ENCODE peak calls at places on chromosomes 5 and 9, in eight cellular contexts. P is cerebellar cortex, G is fibroblast of lung, X is prostate gland, E is left ventricle myocardium superior, L is GM19239, K is Calu3, I is GM12891. R is an unnamed sample.
A peak's percentile ranks its signal among the peaks of the same experiment; 100 is the strongest.

GRCh38 chr5:98816574-98817222 is 43.2 kb downstream of the RGMB start:
- DNase-seq in P (no peak), G (peak; percentile 14), X (no peak), E (no peak), L (no peak), K (peak; percentile 73), I (no peak), R (no peak)

GRCh38 chr5:149389552-149390495 is 10.7 kb upstream of the IL17B start:
- DNase-seq in P (peak; percentile 36), G (no peak), X (no peak), E (no peak), L (no peak), K (no peak), I (no peak), R (no peak)

GRCh38 chr9:137924761-137925369 is 47.3 kb downstream of the CACNA1B start:
- DNase-seq in P (no peak), G (no peak), X (no peak), E (no peak), L (no peak), K (no peak), I (no peak), R (no peak)

GRCh38 chr9:84151236-84151635 is 170.6 kb downstream of the RMI1 start:
- DNase-seq in P (no peak), G (no peak), X (no peak), E (no peak), L (no peak), K (no peak), I (no peak), R (no peak)

GRCh38 chr5:55816342-55816741 is 34.8 kb upstream of the IL31RA start:
- DNase-seq in P (no peak), G (peak; percentile 99), X (no peak), E (no peak), L (no peak), K (no peak), I (no peak), R (no peak)

GRCh38 chr9:87596862-87597261 is 99.2 kb downstream of the DAPK1 start:
- DNase-seq in P (no peak), G (peak; percentile 55), X (no peak), E (peak; percentile 63), L (no peak), K (no peak), I (no peak), R (no peak)

GRCh38 chr9:94666364-94667099 is 27.2 kb upstream of the FBP1 start:
- DNase-seq in P (peak; percentile 80), G (no peak), X (no peak), E (no peak), L (no peak), K (no peak), I (no peak), R (no peak)

GRCh38 chr9:121861501-121862180 is 210.2 kb downstream of the DAB2IP start:
- DNase-seq in P (peak; percentile 69), G (no peak), X (no peak), E (peak; percentile 65), L (no peak), K (peak; percentile 8), I (no peak), R (no peak)

GRCh38 chr5:76177974-76178373 is 94.8 kb downstream of the SV2C start:
- DNase-seq in P (no peak), G (no peak), X (no peak), E (no peak), L (no peak), K (no peak), I (no peak), R (no peak)

GRCh38 chr5:143469125-143469524 is 65.6 kb upstream of the NR3C1 start:
- DNase-seq in P (no peak), G (no peak), X (no peak), E (no peak), L (no peak), K (no peak), I (no peak), R (no peak)

GRCh38 chr9:125262217-125262991 is 778 bp downstream of the GAPVD1 start:
- DNase-seq in P (peak; percentile 10), G (peak; percentile 25), X (no peak), E (no peak), L (no peak), K (no peak), I (no peak), R (no peak)

GRCh38 chr9:101571114-101571513 is 23.7 kb downstream of the PPP3R2 start:
- DNase-seq in P (no peak), G (no peak), X (no peak), E (no peak), L (no peak), K (no peak), I (no peak), R (no peak)

GRCh38 chr9:35920004-35920658 is 10.8 kb downstream of the SPAAR start:
- DNase-seq in P (no peak), G (no peak), X (peak; percentile 31), E (no peak), L (no peak), K (no peak), I (no peak), R (no peak)

GRCh38 chr9:132002827-132003704 is 76.6 kb downstream of the MED27 start:
- DNase-seq in P (no peak), G (no peak), X (no peak), E (no peak), L (no peak), K (no peak), I (no peak), R (no peak)

GRCh38 chr5:69024241-69024651 is 69.6 kb upstream of the SLC30A5 start:
- DNase-seq in P (peak; percentile 36), G (peak; percentile 61), X (no peak), E (no peak), L (peak; percentile 16), K (peak; percentile 38), I (peak; percentile 29), R (no peak)

GRCh38 chr5:171619196-171619595 is 166.4 kb upstream of the SMIM23 start:
- DNase-seq in P (no peak), G (no peak), X (no peak), E (no peak), L (no peak), K (no peak), I (no peak), R (no peak)

GRCh38 chr5:151471276-151471675 is 23.9 kb downstream of the SLC36A1 start:
- DNase-seq in P (no peak), G (no peak), X (no peak), E (no peak), L (no peak), K (no peak), I (no peak), R (no peak)

GRCh38 chr9:114205171-114206015 is 50.1 kb downstream of the COL27A1 start:
- DNase-seq in P (peak; percentile 34), G (no peak), X (peak; percentile 18), E (peak; percentile 61), L (no peak), K (no peak), I (no peak), R (no peak)

GRCh38 chr9:12775963-12776774 is 1.3 kb downstream of the LURAP1L start:
- DNase-seq in P (peak; percentile 91), G (peak; percentile 95), X (peak; percentile 78), E (peak; percentile 84), L (no peak), K (peak; percentile 83), I (no peak), R (no peak)

GRCh38 chr5:138981606-138982005 is 106.5 kb upstream of the LRRTM2 start:
- DNase-seq in P (no peak), G (no peak), X (no peak), E (no peak), L (no peak), K (no peak), I (no peak), R (no peak)

GRCh38 chr9:78383130-78383529 is 86.2 kb downstream of the PSAT1 start:
- DNase-seq in P (no peak), G (peak; percentile 34), X (no peak), E (no peak), L (no peak), K (no peak), I (no peak), R (no peak)

GRCh38 chr9:86732514-86732913 is 214.8 kb downstream of the GAS1 start:
- DNase-seq in P (no peak), G (peak; percentile 91), X (no peak), E (no peak), L (no peak), K (no peak), I (no peak), R (no peak)

GRCh38 chr5:139577689-139578347 is 16.7 kb downstream of the UBE2D2 start:
- DNase-seq in P (peak; percentile 83), G (no peak), X (no peak), E (no peak), L (no peak), K (no peak), I (no peak), R (no peak)

GRCh38 chr9:99096409-99096808 is 8.5 kb upstream of the TGFBR1 start:
- DNase-seq in P (no peak), G (no peak), X (no peak), E (no peak), L (no peak), K (no peak), I (no peak), R (no peak)

GRCh38 chr5:90866333-90866732 is 307.7 kb downstream of the ADGRV1 start:
- DNase-seq in P (peak; percentile 41), G (peak; percentile 59), X (no peak), E (no peak), L (peak; percentile 8), K (no peak), I (no peak), R (no peak)

GRCh38 chr5:77627869-77628674 is 10.4 kb downstream of the OTP start:
- DNase-seq in P (no peak), G (no peak), X (no peak), E (no peak), L (no peak), K (no peak), I (no peak), R (no peak)

GRCh38 chr5:91074615-91075014 is 308.5 kb downstream of the ARRDC3 start:
- DNase-seq in P (no peak), G (peak; percentile 93), X (no peak), E (no peak), L (no peak), K (peak; percentile 38), I (no peak), R (no peak)

GRCh38 chr9:18605763-18606162 is 131.8 kb downstream of the ADAMTSL1 start:
- DNase-seq in P (no peak), G (peak; percentile 87), X (no peak), E (peak; percentile 44), L (no peak), K (no peak), I (no peak), R (no peak)

R was measured in LNCaP clone FGC.